ENCODE peak calls at places on chromosomes 13 and 19, in four cellular contexts. Z is psoas muscle, V is NB4, F is lower leg skin. Q is an unnamed sample.

GRCh38 chr13:75299913-75300862 is 181.8 kb downstream of the TBC1D4 start:
- DNase-seq in V (no peak), F (no peak), Z (no peak), Q (no peak)

GRCh38 chr13:39144941-39145533 is 106.8 kb downstream of the NHLRC3 start:
- DNase-seq in Z (peak), V (peak), F (peak), Q (peak)

GRCh38 chr13:113666324-113666660 is 727 bp upstream of the GRK1 start:
- DNase-seq in F (no peak), V (no peak), Z (no peak), Q (peak)

GRCh38 chr13:40503966-40504591 is 162.4 kb downstream of the FOXO1 start:
- DNase-seq in Z (no peak), V (no peak), F (no peak), Q (no peak)

GRCh38 chr19:23867895-23868294 is 46.8 kb upstream of the ZNF726 start:
- DNase-seq in V (peak), Z (no peak), F (no peak), Q (no peak)

GRCh38 chr19:41288898-41289505 is 21.0 kb upstream of the CCDC97 start:
- DNase-seq in V (no peak), Z (no peak), F (no peak), Q (no peak)

GRCh38 chr19:50311723-50312635 is 17.2 kb downstream of the KCNC3 start:
- DNase-seq in V (peak), F (no peak), Z (peak), Q (no peak)

GRCh38 chr13:69524459-69525155 is 583.0 kb upstream of the ATXN8OS start:
- DNase-seq in Z (no peak), V (peak), F (no peak), Q (no peak)

GRCh38 chr19:55080915-55081772 is 5.5 kb downstream of the EPS8L1 start:
- DNase-seq in Z (peak), F (peak), V (peak), Q (no peak)

GRCh38 chr19:40006273-40006691 is 9.4 kb downstream of the ZNF546 start:
- DNase-seq in Z (no peak), V (no peak), F (no peak), Q (no peak)

GRCh38 chr13:36395280-36395679 is 37.0 kb upstream of the CCNA1 start:
- DNase-seq in F (no peak), Z (no peak), V (peak), Q (no peak)
- TF ChIP-seq CTCF in F (no peak), Z (peak), V (peak), Q (peak)

GRCh38 chr13:25372275-25373081 is 704 bp downstream of the ATP8A2 start:
- DNase-seq in V (no peak), Z (no peak), F (no peak), Q (no peak)
- TF ChIP-seq CTCF in V (no peak), Z (no peak), F (no peak), Q (no peak)

DNA sequence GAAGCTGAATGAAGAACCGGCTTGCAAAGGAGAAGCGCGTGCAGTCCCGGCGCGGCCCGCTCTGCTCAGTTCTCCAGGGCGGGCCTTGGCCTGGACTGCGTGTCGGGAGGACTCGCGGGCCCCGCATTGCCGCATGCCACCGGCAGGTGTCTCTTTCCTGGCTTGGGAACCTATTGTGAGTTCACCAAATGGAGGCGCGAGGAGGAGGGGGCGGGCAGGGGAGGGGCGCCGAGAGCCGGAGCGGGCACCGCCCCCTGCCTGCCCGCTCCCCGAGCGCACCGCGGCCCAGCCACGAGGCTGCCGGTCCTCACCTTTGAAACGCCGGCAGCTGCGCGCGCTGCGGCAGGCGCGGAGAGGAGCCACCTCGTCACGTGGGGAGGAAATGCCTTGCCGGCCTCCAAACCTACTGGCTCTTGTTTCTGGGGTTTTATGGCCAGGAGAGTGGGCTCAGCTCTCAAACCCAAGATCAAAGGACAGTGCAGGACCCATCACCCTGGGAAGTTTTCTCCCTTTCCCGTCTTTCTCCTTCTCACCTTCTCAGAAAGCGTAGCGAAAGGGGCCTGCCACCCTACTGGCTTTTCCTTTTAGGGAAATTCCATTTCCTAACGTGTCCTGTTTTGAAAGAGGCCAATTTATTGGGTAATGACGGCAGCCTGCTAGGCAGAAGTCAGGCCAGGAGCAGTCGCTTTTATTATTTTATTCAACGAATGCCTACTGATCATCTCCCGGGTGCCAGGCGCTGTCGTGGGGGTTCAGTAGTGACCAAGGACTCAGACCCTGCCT is 13.8 kb upstream of the UBE2L5 start:
- DNase-seq in F (peak), Z (peak), V (peak), Q (peak)
- TF ChIP-seq CTCF in F (no peak), Z (peak), V (peak), Q (peak)

DNA sequence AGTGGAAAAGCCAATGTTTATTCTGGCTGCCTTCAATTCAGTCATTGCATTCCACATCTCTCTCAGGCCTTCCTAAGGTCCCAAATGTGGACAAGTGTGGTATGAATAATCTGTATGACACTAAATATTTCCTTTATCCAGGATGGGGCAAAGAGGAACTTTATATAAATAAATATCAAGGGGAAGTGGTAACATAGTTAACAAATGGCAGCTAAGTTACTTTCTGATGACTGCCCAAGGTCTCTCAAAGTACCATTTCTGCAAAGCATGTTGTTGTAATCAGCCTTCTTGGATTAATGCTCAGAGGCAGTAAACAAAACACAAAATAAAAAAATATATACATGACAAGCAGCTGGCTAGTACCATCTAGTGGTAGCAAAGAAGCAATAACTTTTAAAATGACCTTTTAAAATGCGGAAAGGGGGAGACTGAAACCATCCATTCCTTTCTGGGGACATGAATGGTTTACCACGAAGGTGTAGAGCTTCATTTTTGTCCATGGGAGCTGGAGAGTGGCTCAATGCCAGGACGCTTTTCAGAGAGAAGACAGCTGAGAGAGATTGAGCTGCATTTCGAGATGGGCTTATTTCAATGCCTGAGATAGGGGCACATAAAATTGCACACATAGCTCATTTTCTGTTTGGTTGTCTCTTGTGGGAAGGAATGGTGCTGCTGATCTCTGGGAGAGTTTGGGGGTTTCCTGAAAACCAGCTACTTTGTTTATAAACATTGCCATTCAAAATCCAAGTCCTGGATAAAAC is 259.2 kb downstream of the RFC3 start:
- DNase-seq in F (no peak), Z (no peak), V (peak), Q (no peak)
- TF ChIP-seq CTCF in F (no peak), Z (peak), V (no peak), Q (peak)

GRCh38 chr19:5407356-5407755 is 47.9 kb upstream of the ZNRF4 start:
- DNase-seq in F (no peak), V (peak), Z (no peak), Q (no peak)
- TF ChIP-seq CTCF in F (no peak), V (no peak), Z (no peak), Q (no peak)

GRCh38 chr13:28819748-28820098 is 416 bp upstream of the MTUS2 start:
- DNase-seq in F (no peak), V (peak), Z (no peak), Q (no peak)

GRCh38 chr13:28820099-28821051 is at the start of gene MTUS2:
- DNase-seq in V (no peak), F (no peak), Z (no peak), Q (no peak)

GRCh38 chr13:28822161-28822560 is 2.0 kb downstream of the MTUS2 start:
- DNase-seq in Z (no peak), F (no peak), V (no peak), Q (no peak)

GRCh38 chr13:28819046-28819747 is 942 bp upstream of the MTUS2 start:
- DNase-seq in Z (no peak), F (no peak), V (peak), Q (peak)

DNA sequence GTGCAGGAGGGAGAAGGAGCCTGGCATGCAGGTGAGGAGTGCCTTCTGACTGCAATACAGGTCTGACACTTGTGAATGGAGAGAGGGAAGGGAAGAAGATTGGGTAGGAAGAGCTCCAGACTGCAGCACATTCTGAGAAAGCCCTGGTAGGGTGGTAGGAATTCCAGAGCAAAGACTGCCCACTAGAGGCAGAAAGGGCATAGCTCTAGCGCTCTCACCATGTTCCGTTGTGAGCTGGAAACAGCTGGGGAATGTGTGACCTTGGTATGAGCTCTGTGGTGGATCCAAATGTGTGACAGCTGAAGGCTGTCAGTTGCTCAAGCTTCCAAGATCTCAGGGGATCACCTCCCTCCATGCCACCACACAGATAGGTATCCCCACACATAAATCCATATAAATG is 2.9 kb upstream of the MTUS2 start:
- DNase-seq in V (no peak), F (no peak), Z (no peak), Q (no peak)
- TF ChIP-seq CTCF in V (peak), F (no peak), Z (no peak), Q (no peak)

DNA sequence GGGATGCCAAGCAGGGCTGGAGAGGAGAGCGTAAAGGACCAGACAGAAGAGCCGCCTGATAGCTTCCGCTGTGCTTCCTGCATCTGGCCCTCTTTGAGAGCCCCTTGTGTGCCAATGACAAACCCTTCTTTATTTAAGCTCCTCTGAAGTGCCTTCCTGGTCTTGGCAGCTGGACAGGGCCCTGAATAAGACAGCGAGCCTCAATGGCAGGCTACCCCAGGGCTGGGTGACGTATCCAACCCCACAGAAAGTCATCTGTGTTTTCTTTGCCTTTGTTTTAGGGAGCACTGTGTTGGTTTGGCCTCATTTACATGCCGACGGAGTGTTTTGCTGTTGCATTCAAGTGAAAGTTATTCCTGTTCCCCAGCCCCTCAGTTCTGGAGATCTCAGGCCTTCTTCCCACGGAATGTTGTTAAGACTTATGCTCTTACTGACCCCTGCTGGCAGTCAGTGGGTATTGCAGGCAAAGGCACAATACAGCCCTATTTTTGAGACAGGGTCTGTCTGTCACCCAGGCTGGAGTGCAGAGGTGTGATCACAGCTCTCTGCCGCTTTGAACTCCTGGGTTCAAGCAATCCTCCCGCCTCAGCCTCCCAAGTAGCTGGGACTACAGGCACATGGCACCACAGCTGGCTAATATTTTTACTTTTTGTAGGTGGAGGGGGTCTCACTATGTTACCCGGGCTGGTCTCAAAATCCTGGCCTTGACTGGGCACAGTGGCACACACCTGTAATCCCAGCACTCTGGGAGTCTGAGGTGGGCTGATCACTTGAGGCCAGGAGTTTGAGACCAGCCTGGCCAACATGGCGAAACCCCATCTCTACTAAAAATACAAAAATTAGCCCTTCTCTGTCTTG is 16.8 kb downstream of the CCL25 start:
- DNase-seq in Z (no peak), V (peak), F (no peak), Q (no peak)
- TF ChIP-seq CTCF in Z (peak), V (peak), F (no peak), Q (no peak)

GRCh38 chr13:37473035-37473434 is 125.5 kb downstream of the POSTN start:
- DNase-seq in V (peak), Z (no peak), F (no peak), Q (no peak)
- TF ChIP-seq CTCF in V (peak), Z (no peak), F (no peak), Q (no peak)

GRCh38 chr19:35790981-35791813 is 15.8 kb downstream of the ARHGAP33 start:
- DNase-seq in V (peak), F (no peak), Z (no peak), Q (no peak)
- TF ChIP-seq CTCF in V (peak), F (no peak), Z (no peak), Q (no peak)

Q was measured in uterus.